ENCODE peak calls at places on chromosomes 5 and 9, in eight cellular contexts. I, U, M, Q, W, N, G and A are unnamed samples.
A peak's percentile ranks its signal among the peaks of the same experiment; 100 is the strongest.

GRCh38 chr9:133113928-133114351 is 7.1 kb downstream of the RALGDS start:
- DNase-seq in U (no peak), N (peak; percentile 81), M (no peak), Q (no peak), W (no peak), I (peak; percentile 5), G (peak; percentile 50), A (no peak)

GRCh38 chr5:131944700-131945550 is 538 bp downstream of the MEIKIN start:
- DNase-seq in N (no peak), W (no peak), U (no peak), I (no peak), M (no peak), Q (no peak), G (no peak), A (no peak)

GRCh38 chr5:873328-873727 is 19.3 kb downstream of the BRD9 start:
- DNase-seq in I (no peak), N (no peak), G (no peak), Q (no peak), M (no peak), W (no peak), U (no peak), A (no peak)

GRCh38 chr5:142754031-142754430 is 16.1 kb upstream of the ARHGAP26 start:
- DNase-seq in G (no peak), U (no peak), N (peak; percentile 43), I (no peak), M (no peak), W (peak; percentile 57), Q (no peak), A (no peak)

GRCh38 chr5:6243706-6244105 is 134.6 kb downstream of the MED10 start:
- DNase-seq in I (no peak), N (no peak), M (no peak), Q (no peak), G (no peak), W (no peak), U (no peak), A (no peak)

GRCh38 chr9:129944501-129945116 is 98.4 kb downstream of the FNBP1 start:
- DNase-seq in I (no peak), G (no peak), M (peak; percentile 66), N (no peak), Q (no peak), U (no peak), W (no peak), A (peak; percentile 74)

GRCh38 chr5:74251106-74252032 is 389.2 kb downstream of the ENC1 start:
- DNase-seq in N (peak; percentile 45), U (no peak), G (no peak), M (no peak), W (peak; percentile 30), I (peak; percentile 96), Q (peak; percentile 96), A (no peak)

GRCh38 chr5:149979898-149980297 is 19.3 kb downstream of the SLC26A2 start:
- DNase-seq in G (no peak), I (no peak), M (no peak), Q (no peak), U (no peak), N (no peak), W (no peak), A (no peak)

GRCh38 chr9:4836676-4837075 is 43.9 kb downstream of the RCL1 start:
- DNase-seq in U (no peak), W (no peak), Q (no peak), I (peak; percentile 34), M (no peak), G (no peak), N (no peak), A (no peak)

GRCh38 chr9:116860509-116861120 is 173.5 kb downstream of the TRIM32 start:
- DNase-seq in G (peak; percentile 70), M (peak; percentile 4), I (peak; percentile 63), Q (peak; percentile 56), W (peak; percentile 62), U (peak; percentile 70), N (peak; percentile 55), A (no peak)

GRCh38 chr9:22116751-22117150 is 107.6 kb upstream of the CDKN2B start:
- DNase-seq in M (no peak), W (no peak), G (no peak), I (no peak), Q (no peak), N (no peak), U (no peak), A (no peak)

GRCh38 chr9:22114956-22115355 is 105.9 kb upstream of the CDKN2B start:
- DNase-seq in W (no peak), N (no peak), M (no peak), G (no peak), Q (no peak), U (no peak), I (peak; percentile 70), A (no peak)

GRCh38 chr9:22111871-22112247 is 102.8 kb upstream of the CDKN2B start:
- DNase-seq in G (no peak), N (no peak), I (peak; percentile 84), W (no peak), Q (no peak), U (no peak), M (no peak), A (no peak)

GRCh38 chr9:22111176-22111870 is 102.2 kb upstream of the CDKN2B start:
- DNase-seq in U (no peak), I (peak; percentile 38), N (no peak), W (no peak), G (no peak), Q (no peak), M (no peak), A (no peak)

DNA sequence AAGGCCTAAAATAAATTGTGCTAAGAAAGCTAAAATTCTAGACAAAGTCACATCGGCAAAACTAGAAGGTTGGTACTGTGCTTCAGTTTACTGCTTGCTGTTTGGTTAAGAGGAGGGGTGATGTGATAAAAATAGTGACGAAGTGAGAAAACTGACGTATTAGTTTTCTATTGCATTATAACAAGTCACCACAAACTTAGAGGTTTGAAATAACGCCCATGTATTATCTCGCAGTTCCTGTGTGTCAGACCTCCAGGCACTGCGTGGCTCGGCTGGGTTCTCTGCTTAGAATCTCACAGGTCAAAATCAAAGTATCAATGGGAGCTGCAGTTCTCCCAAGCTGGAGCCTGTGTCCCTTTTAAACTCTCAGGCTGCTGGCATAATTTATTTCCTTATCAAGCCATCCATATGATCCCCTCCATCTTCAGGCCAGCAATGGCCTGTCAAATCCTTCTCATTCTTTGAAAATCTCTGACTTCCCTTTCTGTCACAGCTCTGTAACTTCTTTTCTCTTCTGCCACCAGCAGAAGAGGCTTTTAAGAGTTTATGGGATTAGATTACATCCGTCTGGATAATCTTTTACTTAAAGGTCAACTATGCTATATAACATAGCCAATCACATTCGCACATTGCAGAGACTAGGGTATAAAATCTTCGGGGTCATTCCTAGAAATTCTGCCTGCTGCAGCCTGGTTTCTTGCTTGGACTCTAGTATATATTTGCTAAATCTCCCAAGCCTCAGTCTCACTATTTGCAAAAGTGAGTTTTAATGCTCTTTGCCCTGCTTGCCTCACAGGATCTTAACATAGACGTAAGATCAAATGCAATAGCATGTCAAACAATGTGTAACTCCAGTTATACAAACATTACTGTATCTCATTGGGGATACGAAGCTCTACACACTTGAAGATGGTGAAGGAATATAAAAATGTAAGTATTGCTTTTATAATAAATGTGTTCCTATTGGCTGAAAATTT is 104.1 kb upstream of the CDKN2B start:
- DNase-seq in I (no peak), U (no peak), G (no peak), M (no peak), W (no peak), N (no peak), Q (no peak), A (no peak)
- H3K4me1 ChIP-seq in I (peaks cover 24% of the 10 kb centered on the region), U (peaks cover 4% of the 10 kb centered on the region), G (peaks cover 4% of the 10 kb centered on the region), M (no peaks in the 10 kb centered on the region), W (peaks cover 4% of the 10 kb centered on the region), N (no peaks in the 10 kb centered on the region), Q (peaks cover 13% of the 10 kb centered on the region), A (no peaks in the 10 kb centered on the region)

DNA sequence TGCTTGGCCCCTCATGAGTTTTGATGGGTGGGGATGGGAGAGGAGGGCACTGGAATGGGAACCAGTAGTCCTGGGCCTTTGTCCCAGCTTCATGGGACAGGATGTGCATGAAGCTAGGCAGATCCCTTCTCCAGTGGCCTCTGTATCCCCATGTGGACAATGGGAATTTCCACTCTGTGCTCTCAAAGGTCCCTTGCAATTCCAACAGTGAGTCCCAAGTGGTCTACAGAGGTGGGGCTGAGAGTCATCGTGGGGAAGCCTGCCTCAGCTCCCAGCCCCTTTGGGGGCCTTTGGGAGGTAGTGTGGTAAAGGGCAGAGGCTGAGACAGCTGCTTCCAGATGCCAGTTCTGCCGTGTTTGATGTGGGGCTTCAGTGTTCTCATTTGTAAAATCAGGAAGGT is 1.9 kb upstream of the PHYHD1 start:
- DNase-seq in N (no peak), U (no peak), G (no peak), W (no peak), M (no peak), Q (no peak), I (no peak), A (no peak)
- H3K4me1 ChIP-seq in N (peaks cover 73% of the 10 kb centered on the region), U (peaks cover 65% of the 10 kb centered on the region), G (peaks cover 83% of the 10 kb centered on the region), W (peaks cover 44% of the 10 kb centered on the region), M (peaks cover 2% of the 10 kb centered on the region), Q (peaks cover 3% of the 10 kb centered on the region), I (peaks cover 17% of the 10 kb centered on the region), A (no peaks in the 10 kb centered on the region)

GRCh38 chr5:44183312-44183711 is 205.9 kb downstream of the FGF10 start:
- DNase-seq in Q (no peak), G (no peak), W (no peak), N (no peak), I (no peak), M (no peak), U (no peak), A (no peak)

GRCh38 chr5:44178414-44178813 is 210.8 kb downstream of the FGF10 start:
- DNase-seq in W (no peak), G (no peak), I (no peak), N (no peak), U (no peak), Q (no peak), M (no peak), A (no peak)

GRCh38 chr5:44189255-44189654 is 200.0 kb downstream of the FGF10 start:
- DNase-seq in I (no peak), N (no peak), W (no peak), Q (no peak), M (no peak), G (no peak), U (no peak), A (no peak)

DNA sequence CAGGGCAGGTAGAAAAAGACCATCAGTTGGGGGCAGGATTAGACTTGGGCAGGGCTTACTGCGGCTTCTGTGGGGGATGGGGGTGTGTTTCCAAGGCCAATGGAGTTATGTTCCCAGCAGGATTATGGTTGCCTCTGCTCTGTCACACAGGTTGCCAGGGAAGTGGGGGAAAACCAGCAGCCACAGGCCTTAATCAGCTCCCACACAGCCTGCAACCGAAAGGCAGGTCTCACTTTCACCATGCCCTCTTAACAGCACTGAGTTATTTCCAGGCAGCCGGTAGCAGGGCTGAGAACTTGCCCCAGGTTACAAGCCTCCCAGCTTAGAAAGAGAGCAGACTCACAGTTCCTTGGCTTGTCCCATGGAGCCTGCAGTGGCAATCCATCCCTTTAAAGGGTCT is 205.5 kb downstream of the FGF10 start:
- DNase-seq in M (no peak), U (no peak), G (no peak), N (no peak), Q (no peak), W (no peak), I (no peak), A (no peak)
- H3K4me1 ChIP-seq in M (no peaks in the 10 kb centered on the region), U (no peaks in the 10 kb centered on the region), G (no peaks in the 10 kb centered on the region), N (no peaks in the 10 kb centered on the region), Q (no peaks in the 10 kb centered on the region), W (no peaks in the 10 kb centered on the region), I (no peaks in the 10 kb centered on the region), A (no peaks in the 10 kb centered on the region)

DNA sequence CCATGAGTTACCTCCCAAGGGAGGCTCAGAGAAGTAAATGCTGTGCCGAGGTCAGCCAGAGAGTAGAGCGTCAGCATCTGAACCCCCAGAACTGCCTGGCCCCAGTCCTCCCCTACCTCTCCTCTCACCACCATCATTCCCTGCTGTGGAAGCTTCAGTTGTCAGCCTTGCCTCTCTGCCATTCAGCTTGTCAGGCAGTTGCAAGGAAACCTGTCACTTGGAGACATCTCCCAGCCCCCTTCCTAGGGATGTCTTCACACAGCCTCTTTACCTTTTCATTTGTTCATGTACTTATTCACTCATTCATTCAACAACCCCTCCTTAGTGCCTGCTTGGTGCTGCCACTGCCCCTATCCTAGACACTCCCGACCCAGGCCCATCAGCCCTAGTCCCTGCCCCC is 2.1 kb downstream of the RGS14 start:
- DNase-seq in U (no peak), Q (no peak), M (no peak), N (no peak), I (no peak), W (no peak), G (no peak), A (no peak)
- H3K4me1 ChIP-seq in U (peaks cover 53% of the 10 kb centered on the region), Q (peaks cover 4% of the 10 kb centered on the region), M (peaks cover 94% of the 10 kb centered on the region), N (peaks cover 22% of the 10 kb centered on the region), I (no peaks in the 10 kb centered on the region), W (peaks cover 17% of the 10 kb centered on the region), G (peaks cover 18% of the 10 kb centered on the region), A (peaks cover 64% of the 10 kb centered on the region)